ENCODE peak calls at places on chromosomes 4 and X, in ten cellular contexts. G is GM12878, V is tibial nerve, H is ovary, X is prostate gland, P is heart left ventricle, O is suprapubic skin, W is upper lobe of left lung, D is transverse colon, S is uterus. Y is an unnamed sample. For H3K27me3, the result is how much of the 10 kb centered on the place peaks cover.

GRCh38 chr4:53490965-53491622 is 100.2 kb downstream of the LNX1 start:
- DNase-seq in X (no peak), W (no peak), V (peak), H (no peak), D (peak), O (no peak), G (no peak), S (peak), P (no peak), Y (peak)

GRCh38 chrX:38985375-38985774 is 184.1 kb downstream of the MID1IP1 start:
- DNase-seq in H (no peak), D (no peak), P (no peak), O (no peak), S (no peak), V (no peak), W (no peak), G (no peak), X (no peak), Y (no peak)

GRCh38 chr4:103207673-103208072 is 9.5 kb upstream of the CENPE start:
- DNase-seq in W (no peak), G (no peak), V (no peak), P (no peak), S (no peak), H (no peak), D (no peak), X (no peak), O (no peak), Y (no peak)

GRCh38 chrX:40383969-40384368 is 196.8 kb upstream of the ATP6AP2 start:
- DNase-seq in H (no peak), O (no peak), V (no peak), X (no peak), G (no peak), D (no peak), P (no peak), W (no peak), S (no peak), Y (peak)

GRCh38 chr4:127788517-127788916 is 6.4 kb downstream of the HSPA4L start:
- DNase-seq in S (no peak), O (no peak), G (no peak), P (no peak), V (no peak), W (no peak), H (no peak), D (no peak), X (no peak), Y (no peak)

GRCh38 chr4:20354120-20354519 is 102.4 kb downstream of the SLIT2 start:
- DNase-seq in S (no peak), O (no peak), G (no peak), W (no peak), P (no peak), X (no peak), D (no peak), H (no peak), V (no peak), Y (no peak)

GRCh38 chr4:137981277-137981676 is 260.9 kb downstream of the SLC7A11 start:
- DNase-seq in X (no peak), D (no peak), S (no peak), H (no peak), P (no peak), W (no peak), V (no peak), O (no peak), G (no peak), Y (no peak)

GRCh38 chr4:79913581-79913980 is 159.4 kb downstream of the ANTXR2 start:
- DNase-seq in H (no peak), X (no peak), S (no peak), W (no peak), D (no peak), P (no peak), O (no peak), V (no peak), G (no peak), Y (no peak)

GRCh38 chrX:33605997-33606396 is 394.6 kb upstream of the DMD start:
- DNase-seq in G (no peak), S (no peak), D (no peak), P (no peak), V (no peak), W (no peak), O (no peak), X (no peak), H (no peak), Y (no peak)
- H3K27me3 ChIP-seq in G (under half), S (under half), D (under half), P (under half), V (under half), W (under half), O (under half), X (under half), H (under half), Y (under half)

GRCh38 chr4:112340048-112340447 is 42.9 kb downstream of the ALPK1 start:
- DNase-seq in H (no peak), X (no peak), G (no peak), W (no peak), V (no peak), S (no peak), O (no peak), D (no peak), P (no peak), Y (no peak)
- TF ChIP-seq POLR2A in H (no peak), X (no peak), G (no peak), W (no peak), V (no peak), S (no peak), O (no peak), D (no peak), P (no peak), Y (no peak)

GRCh38 chr4:3791910-3792542 is 25.8 kb downstream of the ADRA2C start:
- DNase-seq in H (peak), O (no peak), P (peak), G (no peak), W (peak), X (peak), V (no peak), D (peak), S (no peak), Y (peak)
- H3K27me3 ChIP-seq in H (under half), O (under half), P (under half), G (under half), W (under half), X (under half), V (under half), D (under half), S (under half), Y (under half)

DNA sequence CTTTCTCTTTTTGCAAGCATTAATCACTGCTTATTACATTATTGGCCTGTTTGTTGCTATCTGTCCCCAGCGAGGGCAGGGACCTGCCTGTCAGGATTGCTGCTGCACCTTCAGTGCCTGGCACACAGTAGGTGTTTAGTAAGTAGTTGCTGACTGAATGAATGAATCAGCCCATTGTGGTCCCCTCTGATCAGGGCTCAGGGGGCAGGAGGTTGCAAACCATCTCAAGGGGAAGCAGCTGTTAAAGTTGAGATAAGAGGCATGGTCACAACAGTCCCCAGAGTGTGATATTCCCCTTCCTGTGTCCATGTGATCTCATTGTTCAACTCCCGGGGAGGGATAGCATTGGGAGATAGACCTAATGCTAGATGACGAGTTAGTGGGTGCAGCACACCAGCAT is 85.4 kb downstream of the WFS1 start:
- DNase-seq in H (no peak), W (no peak), V (no peak), O (no peak), S (no peak), X (no peak), D (no peak), P (no peak), G (no peak), Y (no peak)
- TF ChIP-seq POLR2A in H (no peak), W (no peak), V (no peak), O (no peak), S (no peak), X (no peak), D (no peak), P (no peak), G (no peak), Y (no peak)

GRCh38 chrX:131226591-131226990 is 62.5 kb downstream of the IGSF1 start:
- DNase-seq in G (no peak), D (no peak), W (no peak), H (no peak), S (no peak), O (no peak), P (no peak), V (no peak), X (no peak), Y (no peak)
- H3K27me3 ChIP-seq in G (under half), D (under half), W (under half), H (under half), S (under half), O (under half), P (under half), V (under half), X (under half), Y (under half)

Y was measured in adrenal gland.